ENCODE peak calls at places on chromosomes 5 and 9, in four cellular contexts. Y is RWPE1, X is OCI-LY7, S is GM13976. B is an unnamed sample.

GRCh38 chr5:55497712-55498111 is 37.1 kb downstream of the PLPP1 start:
- DNase-seq in X (no peak), Y (no peak), S (no peak), B (no peak)

GRCh38 chr5:71533614-71534013 is 53.5 kb upstream of the MCCC2 start:
- DNase-seq in Y (no peak), S (peak), X (peak), B (no peak)

GRCh38 chr5:169917425-169917824 is 62.9 kb downstream of the INSYN2B start:
- DNase-seq in X (no peak), Y (no peak), S (no peak), B (no peak)

GRCh38 chr5:133864711-133865110 is 103.7 kb downstream of the C5orf15 start:
- DNase-seq in X (no peak), S (no peak), Y (no peak), B (no peak)

GRCh38 chr9:121997791-121998190 is 95.3 kb downstream of the TTLL11 start:
- DNase-seq in X (no peak), Y (no peak), S (no peak), B (no peak)

GRCh38 chr5:39063037-39063436 is 11.2 kb downstream of the RICTOR start:
- DNase-seq in X (no peak), Y (no peak), S (no peak), B (no peak)

GRCh38 chr5:119190470-119190869 is 119.6 kb downstream of the DMXL1 start:
- DNase-seq in Y (no peak), S (no peak), X (no peak), B (no peak)

GRCh38 chr9:37096628-37097027 is 23.7 kb upstream of the ZCCHC7 start:
- DNase-seq in X (no peak), S (no peak), Y (no peak), B (no peak)

GRCh38 chr5:153659337-153659736 is 168.9 kb downstream of the GRIA1 start:
- DNase-seq in S (no peak), X (no peak), Y (no peak), B (no peak)

GRCh38 chr5:60960591-60960990 is 15.6 kb downstream of the NDUFAF2 start:
- DNase-seq in S (peak), X (peak), Y (peak), B (no peak)

GRCh38 chr5:124206540-124206939 is 539.9 kb downstream of the ZNF608 start:
- DNase-seq in Y (no peak), X (no peak), S (no peak), B (no peak)

GRCh38 chr5:106822851-106823250 is 847.9 kb downstream of the EFNA5 start:
- DNase-seq in S (no peak), X (no peak), Y (no peak), B (no peak)

GRCh38 chr9:108779506-108779905 is 76.3 kb downstream of the ACTL7B start:
- DNase-seq in S (no peak), Y (no peak), X (no peak), B (no peak)

GRCh38 chr5:138353550-138353893 is 1.0 kb downstream of the KDM3B start:
- DNase-seq in S (no peak), Y (peak), X (peak), B (no peak)

GRCh38 chr5:154806176-154806575 is 44.2 kb downstream of the FAXDC2 start:
- DNase-seq in S (no peak), Y (no peak), X (no peak), B (no peak)

GRCh38 chr5:26647781-26648180 is 390.6 kb downstream of the CDH9 start:
- DNase-seq in S (no peak), X (no peak), Y (no peak), B (no peak)

GRCh38 chr9:86099695-86100364 is 472 bp upstream of the GOLM1 start:
- DNase-seq in Y (peak), X (no peak), S (peak), B (peak)

GRCh38 chr5:61245486-61245885 is 83.2 kb upstream of the SMIM15 start:
- DNase-seq in Y (no peak), X (no peak), S (no peak), B (no peak)

GRCh38 chr5:127409236-127409921 is 108.1 kb upstream of the PRRC1 start:
- DNase-seq in Y (no peak), X (no peak), S (no peak), B (no peak)

GRCh38 chr9:115671911-115672310 is 481.7 kb upstream of the PAPPA start:
- DNase-seq in S (no peak), Y (no peak), X (no peak), B (no peak)

GRCh38 chr9:71483457-71483856 is 284.9 kb downstream of the CEMIP2 start:
- DNase-seq in Y (no peak), X (no peak), S (no peak), B (no peak)

GRCh38 chr9:133727277-133727875 is 10.8 kb downstream of the SARDH start:
- DNase-seq in S (no peak), X (no peak), Y (no peak), B (peak)

GRCh38 chr9:134216961-134217360 is 52.6 kb upstream of the RNU6ATAC start:
- DNase-seq in Y (no peak), S (no peak), X (no peak), B (no peak)

GRCh38 chr9:72352911-72353388 is 12.1 kb downstream of the ZFAND5 start:
- DNase-seq in Y (no peak), S (no peak), X (no peak), B (no peak)

GRCh38 chr5:179795863-179796833 is 2.4 kb downstream of the LTC4S start:
- DNase-seq in Y (peak), S (peak), X (peak), B (peak)

GRCh38 chr9:122327175-122327574 is 43.6 kb upstream of the PTGS1 start:
- DNase-seq in X (no peak), Y (no peak), S (no peak), B (no peak)

GRCh38 chr5:1415626-1416360 is 29.4 kb downstream of the SLC6A3 start:
- DNase-seq in Y (no peak), S (no peak), X (no peak), B (no peak)

GRCh38 chr5:61010759-61011460 is 65.9 kb downstream of the NDUFAF2 start:
- DNase-seq in S (no peak), Y (no peak), X (no peak), B (no peak)

GRCh38 chr5:180808461-180809000 is 5.9 kb upstream of the MGAT1 start:
- DNase-seq in S (no peak), X (no peak), Y (no peak), B (no peak)

GRCh38 chr5:78204241-78204640 is 90.3 kb downstream of the AP3B1 start:
- DNase-seq in X (no peak), S (no peak), Y (no peak), B (no peak)

GRCh38 chr5:124628721-124629596 is 117.5 kb downstream of the ZNF608 start:
- DNase-seq in X (no peak), Y (peak), S (no peak), B (peak)

GRCh38 chr9:18463991-18464390 is 10.0 kb upstream of the ADAMTSL1 start:
- DNase-seq in S (no peak), Y (peak), X (no peak), B (no peak)

GRCh38 chr9:91395553-91396470 is 27.8 kb downstream of the NFIL3 start:
- DNase-seq in S (peak), Y (peak), X (peak), B (no peak)

GRCh38 chr5:138760448-138761110 is 7.4 kb downstream of the CTNNA1 start:
- DNase-seq in Y (no peak), S (no peak), X (no peak), B (no peak)

GRCh38 chr9:126451316-126451885 is 124.8 kb downstream of the MVB12B start:
- DNase-seq in X (no peak), Y (no peak), S (no peak), B (no peak)

GRCh38 chr9:137671196-137671538 is 52.4 kb downstream of the EHMT1 start:
- DNase-seq in S (no peak), Y (no peak), X (no peak), B (no peak)

GRCh38 chr5:148290271-148291195 is 21.7 kb upstream of the SPINK7 start:
- DNase-seq in X (peak), S (no peak), Y (peak), B (no peak)

GRCh38 chr9:113582698-113583200 is 119.2 kb downstream of the RGS3 start:
- DNase-seq in X (no peak), S (no peak), Y (no peak), B (no peak)

GRCh38 chr9:113583511-113584470 is 120.3 kb downstream of the RGS3 start:
- DNase-seq in S (no peak), Y (no peak), X (no peak), B (no peak)

GRCh38 chr9:113580041-113580953 is 116.8 kb downstream of the RGS3 start:
- DNase-seq in Y (peak), X (peak), S (no peak), B (no peak)

GRCh38 chr9:113580954-113581311 is 117.4 kb downstream of the RGS3 start:
- DNase-seq in X (peak), Y (no peak), S (no peak), B (no peak)

GRCh38 chr9:113581865-113582697 is 118.6 kb downstream of the RGS3 start:
- DNase-seq in S (peak), X (peak), Y (no peak), B (peak)
- TF ChIP-seq CTCF in S (peak), X (peak), Y (no peak), B (no peak)

GRCh38 chr9:20591223-20591622 is 31.1 kb downstream of the MLLT3 start:
- DNase-seq in X (no peak), S (no peak), Y (no peak), B (no peak)
- TF ChIP-seq CTCF in X (peak), S (no peak), Y (no peak), B (no peak)

GRCh38 chr9:2255128-2255527 is 240.0 kb downstream of the SMARCA2 start:
- DNase-seq in X (no peak), S (no peak), Y (no peak), B (no peak)
- TF ChIP-seq CTCF in X (peak), S (no peak), Y (no peak), B (no peak)

DNA sequence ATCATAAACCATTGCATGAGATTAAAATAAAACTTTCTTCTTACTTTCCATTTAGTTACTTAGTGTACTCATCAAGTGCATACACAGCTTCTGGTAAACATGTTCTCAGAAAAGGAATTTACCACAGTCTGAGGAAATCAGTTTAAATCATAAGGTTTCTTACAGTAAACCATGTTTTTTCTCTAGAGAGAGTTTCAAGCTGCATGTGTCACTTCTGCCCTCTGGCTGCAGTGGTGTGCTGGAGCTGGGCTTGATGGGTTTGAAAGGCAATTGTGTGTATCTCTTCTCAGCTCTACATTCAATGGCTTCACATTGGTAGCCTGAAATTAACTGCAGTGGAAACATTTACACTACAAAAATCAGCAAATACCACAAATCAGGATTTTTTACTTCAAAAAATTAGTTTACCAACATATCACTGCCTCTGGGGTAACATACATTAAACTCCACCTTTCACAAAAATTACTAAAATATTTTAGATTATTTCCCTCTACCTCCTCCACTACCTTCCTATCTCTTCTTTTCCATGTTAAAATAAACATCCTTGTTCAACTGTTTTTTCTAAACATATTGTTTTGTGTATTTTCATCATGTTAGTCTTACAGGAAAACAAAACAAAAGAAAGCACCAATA is 414.3 kb downstream of the ANXA1 start:
- DNase-seq in S (no peak), Y (no peak), X (no peak), B (peak)
- TF ChIP-seq CTCF in S (peak), Y (no peak), X (peak), B (peak)

DNA sequence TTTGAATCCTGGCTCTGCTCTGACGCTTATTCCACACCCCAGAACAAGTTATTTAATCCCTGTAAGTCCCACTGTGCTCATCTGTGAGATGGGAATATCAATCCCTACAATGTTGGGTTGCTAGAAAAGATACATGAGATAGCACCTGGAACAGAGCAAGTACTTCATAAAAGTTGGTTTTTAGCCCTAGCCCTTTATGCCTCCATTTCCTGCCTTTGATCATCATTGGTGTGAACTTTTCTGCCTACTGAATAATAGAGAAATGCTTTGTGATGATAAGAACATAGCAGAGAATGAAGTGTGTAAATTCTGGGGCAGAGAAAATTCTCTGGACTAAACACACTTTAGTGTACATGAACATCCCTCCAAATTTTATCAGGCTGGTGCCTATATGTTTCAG is 90.3 kb upstream of the RANBP6 start:
- DNase-seq in X (no peak), Y (no peak), S (no peak), B (no peak)
- TF ChIP-seq CTCF in X (no peak), Y (no peak), S (no peak), B (no peak)

GRCh38 chr5:156963125-156963524 is at the start of gene TIMD4:
- DNase-seq in S (no peak), Y (no peak), X (no peak), B (no peak)
- TF ChIP-seq CTCF in S (no peak), Y (no peak), X (no peak), B (no peak)

GRCh38 chr9:111720170-111720569 is 58.8 kb downstream of the GNG10 start:
- DNase-seq in Y (no peak), X (no peak), S (no peak), B (no peak)
- TF ChIP-seq CTCF in Y (peak), X (peak), S (no peak), B (no peak)

DNA sequence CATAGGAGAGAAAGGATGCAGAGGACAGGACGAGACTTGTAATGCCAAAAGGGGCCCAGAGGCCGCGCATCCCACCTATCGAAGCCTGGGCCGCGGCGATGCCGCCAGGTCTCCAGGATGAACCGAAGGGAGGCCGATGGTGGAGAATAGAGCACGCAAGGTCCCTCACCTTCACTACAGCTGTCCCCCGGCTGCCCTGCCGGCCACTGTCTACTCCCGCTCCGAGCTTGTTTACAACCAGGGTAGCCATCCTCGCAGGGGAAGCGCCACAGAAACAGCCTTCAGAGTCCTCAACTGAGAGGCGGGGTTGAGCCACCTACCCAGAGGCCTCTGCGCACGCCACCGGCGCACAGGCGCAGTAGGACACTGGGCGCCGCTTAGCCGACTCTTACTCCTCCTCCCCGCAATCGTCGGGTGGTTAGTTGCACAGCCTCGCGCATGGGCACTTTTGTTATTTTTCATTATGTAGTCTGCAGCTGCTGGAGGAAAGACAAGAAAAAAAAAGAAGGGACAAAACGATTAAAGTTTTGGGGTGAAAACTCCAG is at the start of gene TRIM23:
- DNase-seq in Y (peak), S (peak), X (peak), B (peak)
- TF ChIP-seq CTCF in Y (no peak), S (no peak), X (no peak), B (no peak)